ENCODE peak calls at places on chromosome X, in seven cellular contexts. R is CD4-positive, CD25-positive, alpha-beta regulatory T cell; U is frontal cortex; X is HS-5; Y is H7; M is mucosa of gallbladder; N is activated CD4-positive, alpha-beta T cell treated with anti-CD3 and anti-CD28 coated beads, Interleukin-2, amount 50 U/mL, for 4 hours. P is an unnamed sample.

GRCh38 chrX:100880368-100880767 is 6.2 kb upstream of the NOX1 start:
- DNase-seq in R (no peak), U (no peak), X (no peak), Y (no peak), M (no peak), N (no peak), P (no peak)

GRCh38 chrX:19303216-19303880 is 40.4 kb upstream of the PDHA1 start:
- DNase-seq in R (no peak), U (no peak), X (peak), Y (no peak), M (no peak), N (no peak), P (no peak)

GRCh38 chrX:77389891-77390290 is 57.3 kb upstream of the FGF16 start:
- DNase-seq in R (no peak), U (no peak), X (no peak), Y (no peak), M (no peak), N (no peak), P (no peak)

GRCh38 chrX:153488231-153488914 is 6.4 kb upstream of the BGN start:
- DNase-seq in R (no peak), U (no peak), X (no peak), Y (no peak), M (no peak), N (no peak), P (no peak)

GRCh38 chrX:16839852-16840460 is 30.2 kb downstream of the RBBP7 start:
- DNase-seq in R (no peak), U (no peak), X (no peak), Y (peak), M (no peak), N (no peak), P (no peak)

GRCh38 chrX:9943420-9943819 is 23.7 kb upstream of the CLDN34 start:
- DNase-seq in R (peak), U (no peak), X (no peak), Y (no peak), M (no peak), N (no peak), P (no peak)

GRCh38 chrX:153459976-153460375 is 10.4 kb downstream of the HAUS7 start:
- DNase-seq in R (no peak), U (no peak), X (peak), Y (no peak), M (no peak), N (no peak), P (peak)

GRCh38 chrX:119990995-119991787 is 47.6 kb upstream of the NKAP start:
- DNase-seq in R (no peak), U (no peak), X (no peak), Y (peak), M (no peak), N (no peak), P (no peak)

GRCh38 chrX:129648514-129649267 is 6.1 kb downstream of the APLN start:
- DNase-seq in R (no peak), U (no peak), X (no peak), Y (no peak), M (no peak), N (no peak), P (no peak)

GRCh38 chrX:155747520-155747919 is 133.6 kb upstream of the VAMP7 start:
- DNase-seq in R (no peak), U (no peak), X (no peak), Y (no peak), M (peak), N (no peak), P (peak)

GRCh38 chrX:149829751-149830191 is 48.0 kb downstream of the MAGEA9 start:
- DNase-seq in R (no peak), U (no peak), X (no peak), Y (no peak), M (no peak), N (no peak), P (no peak)

GRCh38 chrX:36414056-36414455 is 494.5 kb downstream of the CFAP47 start:
- DNase-seq in R (no peak), U (no peak), X (no peak), Y (no peak), M (no peak), N (no peak), P (no peak)

GRCh38 chrX:145923376-145923775 is 105.7 kb downstream of the SLITRK2 start:
- DNase-seq in R (no peak), U (no peak), X (no peak), Y (peak), M (no peak), N (no peak), P (no peak)

P was measured in T47D.